ENCODE peak calls at places on chromosomes 11 and 22, in six cellular contexts. R is astrocyte of the spinal cord, L is chondrocyte, X is HFFc6, O is HFF-Myc, W is tibial nerve. P is an unnamed sample.

GRCh38 chr11:47464479-47464878 is 15.5 kb upstream of the RAPSN start:
- DNase-seq in L (no peak), R (peak; percentile 82), W (no peak), O (no peak), X (no peak), P (peak; percentile 45)

GRCh38 chr22:23404689-23405365 is 175.3 kb downstream of the IGLL1 start:
- DNase-seq in L (peak; percentile 53), W (no peak), X (peak; percentile 13), O (no peak), R (peak; percentile 41), P (peak; percentile 19)

GRCh38 chr11:65436412-65437032 is 13.9 kb downstream of the NEAT1 start:
- DNase-seq in L (no peak), W (no peak), R (peak; percentile 53), O (no peak), X (no peak), P (peak; percentile 71)

GRCh38 chr22:50725597-50725996 is 12.4 kb upstream of the ACR start:
- DNase-seq in L (no peak), W (no peak), X (no peak), O (no peak), R (no peak), P (no peak)

GRCh38 chr11:73274722-73275380 is 2.7 kb downstream of the P2RY6 start:
- DNase-seq in X (no peak), L (no peak), R (no peak), W (no peak), O (no peak), P (no peak)

GRCh38 chr11:107494036-107494435 is 36.4 kb upstream of the CWF19L2 start:
- DNase-seq in O (no peak), W (no peak), L (no peak), R (no peak), X (no peak), P (no peak)

GRCh38 chr11:60916669-60917206 is 2.8 kb downstream of the TMEM109 start:
- DNase-seq in W (no peak), X (no peak), R (no peak), L (no peak), O (no peak), P (no peak)

GRCh38 chr22:47038206-47038835 is 275.9 kb downstream of the TBC1D22A start:
- DNase-seq in X (no peak), L (peak; percentile 50), W (no peak), O (no peak), R (peak; percentile 23), P (no peak)

GRCh38 chr11:75241036-75241905 is 697 bp downstream of the TPBGL start:
- DNase-seq in L (peak; percentile 63), R (peak; percentile 76), O (peak; percentile 33), W (peak; percentile 72), X (peak; percentile 75), P (peak; percentile 81)

GRCh38 chr11:94521684-94522083 is 9.4 kb downstream of the C11orf97 start:
- DNase-seq in O (no peak), R (no peak), L (no peak), W (no peak), X (peak; percentile 32), P (peak; percentile 20)
- TF ChIP-seq CTCF in O (peak; percentile 51), R (peak; percentile 59), L (peak; percentile 71), W (no peak), X (peak; percentile 77), P (peak; percentile 54)

GRCh38 chr11:72075109-72075508 is 5.2 kb downstream of the NUMA1 start:
- DNase-seq in X (no peak), W (peak; percentile 31), R (no peak), O (no peak), L (no peak), P (peak; percentile 20)
- TF ChIP-seq CTCF in X (peak; percentile 32), W (no peak), R (no peak), O (peak; percentile 25), L (peak; percentile 26), P (peak; percentile 39)

GRCh38 chr22:37661160-37661924 is 2.8 kb downstream of the PDXP start:
- DNase-seq in O (no peak), X (peak; percentile 75), W (no peak), R (peak; percentile 77), L (no peak), P (peak; percentile 87)
- TF ChIP-seq CTCF in O (peak; percentile 66), X (peak; percentile 53), W (peak; percentile 52), R (peak; percentile 70), L (peak; percentile 76), P (peak; percentile 70)

DNA sequence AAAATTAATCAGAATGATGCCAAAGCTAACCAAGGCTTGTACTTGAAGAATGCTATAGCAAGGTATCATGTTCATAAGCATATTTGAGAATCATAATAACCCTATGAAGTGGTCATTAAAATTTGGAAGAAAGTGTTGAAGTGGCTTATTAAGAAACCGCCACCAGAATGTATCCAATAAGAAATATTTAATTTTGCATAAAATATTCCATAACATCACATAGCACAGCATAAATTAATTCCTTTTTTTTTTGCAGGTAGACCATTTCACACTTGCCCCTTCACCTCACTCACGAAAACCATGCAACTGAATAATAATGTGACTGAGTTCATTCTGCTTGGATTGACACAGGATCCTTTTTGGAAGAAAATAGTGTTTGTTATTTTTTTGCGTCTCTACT is at the start of gene OR4C16:
- DNase-seq in X (no peak), R (no peak), L (no peak), W (no peak), O (no peak), P (no peak)
- TF ChIP-seq CTCF in X (no peak), R (no peak), L (no peak), W (no peak), O (no peak), P (no peak)

GRCh38 chr11:31264834-31265233 is 104.7 kb downstream of the DCDC1 start:
- DNase-seq in L (no peak), W (no peak), X (no peak), R (no peak), O (no peak), P (no peak)
- TF ChIP-seq CTCF in L (peak; percentile 15), W (no peak), X (no peak), R (no peak), O (no peak), P (no peak)

GRCh38 chr22:20549232-20549841 is 41.9 kb downstream of the MED15 start:
- DNase-seq in O (no peak), X (no peak), W (no peak), L (no peak), R (peak; percentile 46), P (peak; percentile 83)
- TF ChIP-seq CTCF in O (no peak), X (no peak), W (no peak), L (no peak), R (no peak), P (no peak)

GRCh38 chr11:2690596-2691354 is 9.0 kb downstream of the KCNQ1OT1 start:
- DNase-seq in L (peak; percentile 34), X (no peak), O (no peak), W (no peak), R (no peak), P (no peak)

GRCh38 chr11:2691355-2691761 is 8.4 kb downstream of the KCNQ1OT1 start:
- DNase-seq in O (no peak), R (no peak), L (peak; percentile 30), X (no peak), W (no peak), P (no peak)

GRCh38 chr11:2693271-2693833 is 6.4 kb downstream of the KCNQ1OT1 start:
- DNase-seq in O (no peak), W (no peak), L (peak; percentile 80), X (no peak), R (no peak), P (no peak)

GRCh38 chr11:2693851-2694261 is 5.9 kb downstream of the KCNQ1OT1 start:
- DNase-seq in X (no peak), R (no peak), L (peak; percentile 72), W (no peak), O (no peak), P (no peak)

GRCh38 chr11:2691991-2692841 is 7.6 kb downstream of the KCNQ1OT1 start:
- DNase-seq in O (no peak), R (no peak), L (peak; percentile 24), W (no peak), X (no peak), P (no peak)
- TF ChIP-seq CTCF in O (peak; percentile 19), R (peak; percentile 34), L (no peak), W (no peak), X (peak; percentile 43), P (peak; percentile 35)

P was measured in fibroblast of villous mesenchyme.